ENCODE peak calls at places on chromosomes 11 and 22, in seven cellular contexts. I is COR-L47; O is activated T-helper 1 cell treated with Interleukin-2 at 50 U/mL for 16 hours; X is activated T-cell treated with anti-CD3 and anti-CD28 coated beads, Interleukin-2, amount 50 U/mL, for 1 hour; T is Kasumi-1; L is NCI-H1105; F is IMR-90. W is an unnamed sample.

GRCh38 chr22:36056980-36057379 is 28.4 kb upstream of the RBFOX2 start:
- DNase-seq in I (no peak), X (no peak), T (no peak), F (peak), O (no peak), L (no peak), W (no peak)

GRCh38 chr11:20647976-20648565 is 21.3 kb upstream of the NELL1 start:
- DNase-seq in L (peak), T (peak), F (peak), O (no peak), X (no peak), I (peak), W (no peak)

GRCh38 chr11:15806217-15806616 is 550.1 kb downstream of the SOX6 start:
- DNase-seq in L (no peak), I (no peak), X (no peak), O (no peak), T (no peak), F (no peak), W (no peak)

GRCh38 chr22:27110985-27111451 is 453.6 kb downstream of the MIAT start:
- DNase-seq in I (no peak), F (peak), X (no peak), O (no peak), T (no peak), L (no peak), W (no peak)

GRCh38 chr11:72750086-72750485 is 2.1 kb downstream of the ARAP1 start:
- DNase-seq in T (no peak), O (no peak), I (no peak), L (no peak), F (no peak), X (no peak), W (no peak)

GRCh38 chr11:33657757-33658156 is 42.9 kb downstream of the C11orf91 start:
- DNase-seq in T (no peak), F (no peak), I (peak), O (no peak), X (no peak), L (no peak), W (no peak)

GRCh38 chr11:62806611-62807121 is 1.4 kb upstream of the NXF1 start:
- DNase-seq in I (no peak), O (no peak), X (no peak), L (no peak), F (peak), T (peak), W (no peak)

GRCh38 chr22:37601540-37602442 is 6.8 kb upstream of the GGA1 start:
- DNase-seq in T (peak), F (peak), I (no peak), L (no peak), X (no peak), O (no peak), W (no peak)

GRCh38 chr11:114192841-114193389 is 103.3 kb upstream of the NNMT start:
- DNase-seq in I (peak), T (no peak), F (no peak), O (no peak), L (no peak), X (no peak), W (no peak)

GRCh38 chr22:42368379-42369249 is 63.6 kb downstream of the NFAM1 start:
- DNase-seq in O (peak), L (peak), F (no peak), I (peak), X (no peak), T (no peak), W (no peak)

GRCh38 chr11:117924631-117925170 is 4.5 kb downstream of the TMPRSS13 start:
- DNase-seq in L (no peak), T (no peak), F (no peak), X (no peak), I (no peak), O (no peak), W (no peak)

GRCh38 chr11:134746609-134747008 is 334.6 kb upstream of the B3GAT1 start:
- DNase-seq in L (no peak), X (no peak), F (no peak), O (no peak), I (no peak), T (no peak), W (no peak)

GRCh38 chr11:130806746-130807145 is 109.5 kb downstream of the SNX19 start:
- DNase-seq in L (peak), I (no peak), T (no peak), O (no peak), F (no peak), X (no peak), W (peak)

GRCh38 chr11:69683764-69684333 is 8.7 kb upstream of the LTO1 start:
- DNase-seq in F (no peak), T (no peak), L (no peak), X (no peak), O (no peak), I (peak), W (no peak)

GRCh38 chr22:50248192-50249084 is 2.6 kb downstream of the HDAC10 start:
- DNase-seq in X (no peak), O (no peak), I (no peak), T (no peak), L (no peak), F (no peak), W (no peak)

GRCh38 chr11:15189189-15189588 is 74.5 kb downstream of the INSC start:
- DNase-seq in T (no peak), I (no peak), L (no peak), X (no peak), O (no peak), F (no peak), W (no peak)

GRCh38 chr11:20353829-20354434 is 9.6 kb upstream of the HTATIP2 start:
- DNase-seq in F (peak), L (peak), O (no peak), I (peak), X (no peak), T (peak), W (no peak)

GRCh38 chr11:2804701-2805387 is 80.7 kb downstream of the CDKN1C start:
- DNase-seq in T (no peak), L (no peak), F (no peak), I (no peak), O (no peak), X (peak), W (peak)

GRCh38 chr22:39519681-39520053 is 695 bp upstream of the ATF4 start:
- DNase-seq in F (no peak), I (peak), O (no peak), L (peak), T (no peak), X (no peak), W (no peak)

GRCh38 chr22:27494821-27495220 is 306.7 kb downstream of the MN1 start:
- DNase-seq in X (no peak), L (no peak), F (no peak), I (no peak), O (no peak), T (no peak), W (no peak)

GRCh38 chr11:47714554-47715081 is 551 bp downstream of the AGBL2 start:
- DNase-seq in O (no peak), L (peak), I (peak), X (no peak), T (peak), F (no peak), W (no peak)

GRCh38 chr11:655036-655726 is 18.1 kb downstream of the DRD4 start:
- DNase-seq in F (no peak), I (no peak), T (no peak), L (no peak), X (no peak), O (no peak), W (no peak)

GRCh38 chr22:50684986-50685385 is 12.4 kb downstream of the SHANK3 start:
- DNase-seq in O (no peak), I (no peak), L (no peak), T (no peak), X (no peak), F (peak), W (peak)

GRCh38 chr11:119520400-119520799 is 97.4 kb upstream of the THY1 start:
- DNase-seq in T (no peak), L (peak), I (no peak), X (no peak), F (no peak), O (no peak), W (no peak)

GRCh38 chr11:60870276-60870675 is 2.9 kb downstream of the ZP1 start:
- DNase-seq in X (no peak), I (peak), O (no peak), T (no peak), L (peak), F (no peak), W (no peak)

W was measured in osteocyte.